ENCODE peak calls at places on chromosomes 12 and 14, in ten cellular contexts. N is COR-L47, Z is NCI-H1092 treated with DMSO at 0.1 percent for 48 hours, K is HT-29, O is uterus, A is NCI-H774, C is substantia nigra, I is epithelial cell of esophagus, U is astrocyte, H is progenitor cell of endocrine pancreas. T is an unnamed sample.

GRCh38 chr14:26401170-26401968 is 196.5 kb downstream of the NOVA1 start:
- DNase-seq in N (no peak), Z (peak), K (no peak), O (no peak), A (peak), C (no peak), I (no peak), U (no peak), H (no peak), T (no peak)

GRCh38 chr12:118821386-118821928 is 159.9 kb upstream of the SRRM4 start:
- DNase-seq in N (no peak), Z (no peak), K (no peak), O (no peak), A (no peak), C (no peak), I (no peak), U (no peak), H (no peak), T (no peak)

GRCh38 chr12:64318605-64319004 is 72.0 kb downstream of the C12orf56 start:
- DNase-seq in N (no peak), Z (no peak), K (no peak), O (no peak), A (no peak), C (no peak), I (peak), U (no peak), H (no peak), T (no peak)

GRCh38 chr12:71354871-71355270 is 84.7 kb upstream of the LGR5 start:
- DNase-seq in N (no peak), Z (no peak), K (no peak), O (no peak), A (no peak), C (no peak), I (no peak), U (no peak), H (no peak), T (no peak)

GRCh38 chr14:33515441-33515840 is 435.4 kb downstream of the EGLN3 start:
- DNase-seq in N (no peak), Z (no peak), K (no peak), O (no peak), A (no peak), C (no peak), I (no peak), U (peak), H (no peak), T (no peak)

GRCh38 chr12:70645494-70646317 is 8.5 kb upstream of the PTPRB start:
- DNase-seq in N (no peak), Z (no peak), K (peak), O (peak), A (no peak), C (no peak), I (peak), U (peak), H (no peak), T (no peak)

GRCh38 chr12:32163596-32163995 is 56.9 kb downstream of the BICD1 start:
- DNase-seq in N (no peak), Z (no peak), K (no peak), O (no peak), A (no peak), C (no peak), I (no peak), U (no peak), H (no peak), T (no peak)

GRCh38 chr14:36866867-36867266 is 205.2 kb downstream of the PAX9 start:
- DNase-seq in N (no peak), Z (no peak), K (no peak), O (no peak), A (no peak), C (no peak), I (no peak), U (no peak), H (no peak), T (no peak)

GRCh38 chr12:19880076-19880475 is 440.8 kb downstream of the AEBP2 start:
- DNase-seq in N (no peak), Z (no peak), K (no peak), O (no peak), A (no peak), C (no peak), I (no peak), U (no peak), H (no peak), T (no peak)

T was measured in hippocampal formation.